ENCODE peak calls at places on chromosomes 6 and 20, in seven cellular contexts. G is IMR-90, F is H9, A is psoas muscle, Q is cardiac muscle cell, I is keratinocyte, D is endodermal cell. R is an unnamed sample.

GRCh38 chr6:36127462-36128016 is 2.8 kb upstream of the MAPK13 start:
- DNase-seq in G (peak; percentile 91), F (no peak), A (peak; percentile 72), Q (no peak), I (no peak), D (no peak), R (no peak)

GRCh38 chr6:163513570-163514166 is 99.2 kb downstream of the QKI start:
- DNase-seq in G (no peak), F (no peak), A (no peak), Q (peak; percentile 15), I (no peak), D (no peak), R (no peak)

GRCh38 chr20:18218249-18218648 is 70.1 kb upstream of the ZNF133 start:
- DNase-seq in G (no peak), F (no peak), A (no peak), Q (no peak), I (no peak), D (no peak), R (no peak)

GRCh38 chr20:53751394-53752368 is 158.0 kb upstream of the ZNF217 start:
- DNase-seq in G (no peak), F (no peak), A (no peak), Q (peak; percentile 2), I (no peak), D (no peak), R (no peak)

GRCh38 chr6:127748290-127748689 is 152.6 kb downstream of the THEMIS start:
- DNase-seq in G (no peak), F (no peak), A (no peak), Q (no peak), I (no peak), D (no peak), R (no peak)

GRCh38 chr6:39084506-39084905 is 30.5 kb downstream of the SAYSD1 start:
- DNase-seq in G (no peak), F (no peak), A (no peak), Q (no peak), I (no peak), D (no peak), R (no peak)

GRCh38 chr20:45383131-45383530 is 5.0 kb upstream of the TP53TG5 start:
- DNase-seq in G (peak; percentile 47), F (no peak), A (no peak), Q (no peak), I (no peak), D (no peak), R (no peak)

GRCh38 chr6:84052204-84052882 is 18.8 kb downstream of the MRAP2 start:
- DNase-seq in G (peak; percentile 50), F (peak; percentile 82), A (peak; percentile 77), Q (peak; percentile 90), I (no peak), D (peak; percentile 85), R (no peak)

GRCh38 chr6:106802141-106802540 is 172.4 kb downstream of the CD24 start:
- DNase-seq in G (no peak), F (no peak), A (no peak), Q (peak; percentile 68), I (no peak), D (no peak), R (no peak)

GRCh38 chr6:44003345-44004061 is 123.7 kb downstream of the MRPL14 start:
- DNase-seq in G (no peak), F (peak; percentile 59), A (peak; percentile 48), Q (no peak), I (no peak), D (peak; percentile 77), R (no peak)

GRCh38 chr6:44004136-44004535 is 123.1 kb downstream of the MRPL14 start:
- DNase-seq in G (no peak), F (no peak), A (no peak), Q (no peak), I (no peak), D (peak; percentile 54), R (no peak)

GRCh38 chr6:44001318-44001868 is 125.9 kb downstream of the MRPL14 start:
- DNase-seq in G (no peak), F (peak; percentile 91), A (peak; percentile 54), Q (peak; percentile 34), I (no peak), D (peak; percentile 94), R (no peak)

GRCh38 chr6:44002071-44002590 is 125.1 kb downstream of the MRPL14 start:
- DNase-seq in G (no peak), F (peak; percentile 85), A (no peak), Q (peak; percentile 55), I (no peak), D (peak; percentile 98), R (no peak)

DNA sequence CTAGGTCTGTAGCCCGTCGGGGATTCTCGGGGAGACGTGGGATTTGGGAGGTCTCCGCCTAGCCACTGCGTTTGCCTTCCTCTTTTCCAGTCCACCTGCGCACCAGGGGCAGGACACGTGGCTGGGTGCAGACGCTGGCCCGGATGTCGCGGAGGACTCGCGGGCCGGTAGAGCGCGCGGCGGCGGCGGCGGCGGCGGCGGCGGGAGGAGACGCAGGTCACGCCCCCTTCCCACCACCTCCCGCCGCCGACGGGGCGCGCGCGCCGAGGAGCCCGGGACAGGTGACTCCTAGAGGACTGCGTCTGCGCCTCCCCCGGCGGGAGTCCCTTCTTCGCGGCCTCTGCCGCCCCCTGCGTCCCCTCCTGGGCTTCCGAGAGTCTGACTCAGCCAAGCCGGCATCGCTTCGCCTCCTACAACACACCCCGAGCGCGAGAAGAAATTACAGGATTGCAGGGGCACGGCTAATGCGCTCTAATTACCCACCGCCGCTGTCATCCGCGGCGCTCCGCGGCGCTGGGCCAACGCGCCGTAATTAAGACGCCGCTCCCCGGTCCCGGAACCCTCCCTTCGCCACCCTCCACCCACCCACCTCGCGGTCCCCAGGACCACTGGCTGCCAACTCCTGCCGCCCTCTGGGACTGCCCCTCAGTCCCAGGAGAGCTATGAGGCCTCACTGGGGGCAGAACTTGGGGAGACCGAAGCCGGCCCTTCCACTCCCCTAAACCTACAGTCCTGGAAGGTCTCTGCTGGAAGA is 124.5 kb downstream of the MRPL14 start:
- DNase-seq in G (peak; percentile 54), F (peak; percentile 82), A (peak; percentile 81), Q (peak; percentile 76), I (no peak), D (peak; percentile 92), R (peak; percentile 68)
- TF ChIP-seq CTCF in G (peak; percentile 46), F (peak; percentile 31), A (peak; percentile 7), Q (peak; percentile 10), I (no peak), D (peak; percentile 55), R (peak; percentile 15)

GRCh38 chr6:15340105-15340601 is 94.3 kb downstream of the JARID2 start:
- DNase-seq in G (no peak), F (no peak), A (no peak), Q (no peak), I (no peak), D (no peak), R (no peak)
- H3K4me1 ChIP-seq in G (peaks cover 11% of the 10 kb centered on the region), F (peaks cover 22% of the 10 kb centered on the region), A (peaks cover 33% of the 10 kb centered on the region), Q (peaks cover 43% of the 10 kb centered on the region), I (peaks cover 12% of the 10 kb centered on the region), D (peaks cover 34% of the 10 kb centered on the region), R (no peaks in the 10 kb centered on the region)

DNA sequence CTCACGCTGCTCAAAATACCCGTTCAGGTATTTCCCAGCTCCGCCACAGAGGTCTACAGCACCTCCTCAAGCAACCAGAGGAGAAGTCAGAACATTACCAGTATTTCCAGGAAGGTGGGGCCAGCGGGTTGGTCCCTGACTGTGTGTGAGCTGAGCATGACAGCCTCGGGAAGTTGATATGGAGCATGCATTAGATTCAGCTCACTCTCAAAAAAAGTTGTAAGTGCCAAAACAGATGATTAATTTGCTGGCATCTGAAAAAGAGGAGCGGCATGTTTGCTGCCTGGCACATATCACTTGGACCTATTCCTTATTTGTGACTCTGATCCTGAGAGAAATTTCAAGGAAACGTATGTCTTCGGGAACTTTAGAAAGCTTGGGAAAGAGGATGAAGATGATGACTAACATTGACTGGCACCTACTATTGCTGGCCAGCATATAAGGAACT is 32.3 kb downstream of the ELOVL2 start:
- DNase-seq in G (no peak), F (peak; percentile 67), A (no peak), Q (peak; percentile 28), I (no peak), D (peak; percentile 89), R (no peak)
- TF ChIP-seq CTCF in G (no peak), F (peak; percentile 29), A (no peak), Q (no peak), I (no peak), D (peak; percentile 48), R (no peak)

DNA sequence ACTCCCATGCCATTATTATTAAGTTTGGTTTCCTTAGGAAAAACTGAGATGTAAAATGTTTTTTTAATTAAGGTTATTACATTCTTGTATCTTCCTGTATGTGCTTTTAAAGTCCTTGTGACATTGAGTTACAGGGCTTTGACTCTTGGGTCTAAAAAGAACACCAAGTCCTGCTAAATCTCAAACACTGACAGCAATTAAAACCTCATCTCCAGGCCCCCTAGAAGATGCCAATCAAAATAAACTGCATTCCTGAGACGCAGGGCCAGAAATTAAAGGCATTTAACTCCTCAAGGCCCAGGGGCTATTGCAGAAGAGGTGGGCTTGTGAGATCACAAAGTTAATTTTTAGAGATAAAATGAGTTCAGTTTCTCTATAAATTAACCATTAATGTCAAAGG is 145.7 kb upstream of the CARMIL1 start:
- DNase-seq in G (no peak), F (no peak), A (no peak), Q (peak; percentile 37), I (no peak), D (no peak), R (no peak)
- H3K4me1 ChIP-seq in G (no peaks in the 10 kb centered on the region), F (no peaks in the 10 kb centered on the region), A (peaks cover 7% of the 10 kb centered on the region), Q (peaks cover 3% of the 10 kb centered on the region), I (peaks cover 8% of the 10 kb centered on the region), D (no peaks in the 10 kb centered on the region), R (peaks cover 12% of the 10 kb centered on the region)

DNA sequence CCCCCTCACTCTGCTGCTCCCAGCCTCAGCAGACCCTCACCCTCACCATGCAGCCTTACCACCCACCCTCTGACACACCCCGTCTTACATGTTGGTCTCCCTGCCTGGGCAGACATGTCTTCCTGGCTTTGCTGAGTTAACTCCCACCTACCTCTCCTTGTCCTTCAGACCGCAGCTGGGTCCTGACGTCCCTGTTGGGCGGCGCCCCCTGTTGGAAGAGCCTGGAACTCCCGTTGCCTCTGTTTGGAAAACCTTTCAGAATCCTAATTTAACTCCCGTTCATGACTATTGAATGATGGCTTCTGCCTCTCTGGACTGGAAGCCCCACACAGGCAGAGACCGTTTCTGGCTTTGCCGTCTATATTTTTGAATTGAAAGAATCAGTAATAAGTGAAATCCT is 245.1 kb downstream of the MYLK4 start:
- DNase-seq in G (no peak), F (peak; percentile 77), A (no peak), Q (no peak), I (no peak), D (peak; percentile 91), R (no peak)
- TF ChIP-seq CTCF in G (peak; percentile 17), F (peak; percentile 94), A (no peak), Q (peak; percentile 85), I (peak; percentile 35), D (peak; percentile 86), R (no peak)

GRCh38 chr6:26123675-26124549 is 36.7 kb downstream of the HFE start:
- DNase-seq in G (peak; percentile 100), F (peak; percentile 89), A (peak; percentile 86), Q (peak; percentile 96), I (peak; percentile 95), D (peak; percentile 92), R (peak; percentile 74)

GRCh38 chr6:26125015-26125690 is 37.9 kb downstream of the HFE start:
- DNase-seq in G (no peak), F (no peak), A (no peak), Q (peak; percentile 38), I (no peak), D (peak; percentile 60), R (no peak)

GRCh38 chr6:26126394-26127221 is 39.4 kb downstream of the HFE start:
- DNase-seq in G (peak; percentile 43), F (no peak), A (no peak), Q (peak; percentile 15), I (no peak), D (peak; percentile 64), R (no peak)

GRCh38 chr6:26122793-26123674 is 35.8 kb downstream of the HFE start:
- DNase-seq in G (peak; percentile 99), F (peak; percentile 96), A (peak; percentile 95), Q (peak; percentile 95), I (peak; percentile 94), D (peak; percentile 95), R (peak; percentile 98)

GRCh38 chr6:26124550-26125014 is 37.4 kb downstream of the HFE start:
- DNase-seq in G (no peak), F (no peak), A (no peak), Q (no peak), I (no peak), D (no peak), R (no peak)
- H3K4me1 ChIP-seq in G (peaks cover 5% of the 10 kb centered on the region), F (no peaks in the 10 kb centered on the region), A (peaks cover 33% of the 10 kb centered on the region), Q (peaks cover 7% of the 10 kb centered on the region), I (peaks cover 32% of the 10 kb centered on the region), D (no peaks in the 10 kb centered on the region), R (no peaks in the 10 kb centered on the region)